ENCODE peak calls at places on chromosome 3, in ten cellular contexts. Z is body of pancreas; T is HT-29; U is activated T-cell treated with anti-CD3 and anti-CD28 coated beads, Interleukin-2, amount 50 U/mL, for 72 hours; N is NCI-H2029; J is AG08396; X is endothelial cell of umbilical vein; D is GM12891; E is cardiac fibroblast; G is T1000. B is an unnamed sample.

GRCh38 chr3:64244011-64244942 is 19.0 kb upstream of the PRICKLE2 start:
- DNase-seq in Z (no peak), T (peak; percentile 37), U (no peak), N (no peak), J (no peak), X (peak; percentile 41), D (no peak), E (peak; percentile 45), G (no peak), B (no peak)

GRCh38 chr3:58391156-58391865 is 42.3 kb downstream of the PDHB start:
- DNase-seq in Z (no peak), T (no peak), U (no peak), N (no peak), J (no peak), X (peak; percentile 25), D (no peak), E (peak; percentile 59), G (no peak), B (peak; percentile 56)

GRCh38 chr3:184771748-184772147 is 40.2 kb upstream of the VPS8 start:
- DNase-seq in Z (no peak), T (no peak), U (no peak), N (no peak), J (no peak), X (no peak), D (no peak), E (no peak), G (no peak), B (no peak)

GRCh38 chr3:31043184-31043819 is 148.8 kb upstream of the GADL1 start:
- DNase-seq in Z (no peak), T (no peak), U (peak; percentile 3), N (no peak), J (no peak), X (no peak), D (no peak), E (peak; percentile 80), G (peak; percentile 57), B (peak; percentile 40)

GRCh38 chr3:39148116-39149058 is 5.0 kb downstream of the CSRNP1 start:
- DNase-seq in Z (no peak), T (no peak), U (no peak), N (no peak), J (no peak), X (peak; percentile 91), D (no peak), E (peak; percentile 57), G (no peak), B (peak; percentile 23)

GRCh38 chr3:141413387-141414140 is 45.3 kb downstream of the ZBTB38 start:
- DNase-seq in Z (no peak), T (no peak), U (peak; percentile 33), N (no peak), J (no peak), X (no peak), D (no peak), E (peak; percentile 68), G (no peak), B (no peak)

GRCh38 chr3:105561875-105562274 is 195.2 kb downstream of the ALCAM start:
- DNase-seq in Z (no peak), T (peak; percentile 11), U (no peak), N (no peak), J (no peak), X (no peak), D (no peak), E (no peak), G (no peak), B (no peak)

GRCh38 chr3:13512451-13512850 is 32.3 kb downstream of the HDAC11 start:
- DNase-seq in Z (no peak), T (no peak), U (no peak), N (no peak), J (no peak), X (no peak), D (no peak), E (no peak), G (no peak), B (no peak)

GRCh38 chr3:116034071-116034470 is 410.8 kb downstream of the GAP43 start:
- DNase-seq in Z (no peak), T (no peak), U (no peak), N (no peak), J (no peak), X (no peak), D (no peak), E (no peak), G (no peak), B (no peak)

B was measured in fibroblast of lung.